ENCODE peak calls at places on chromosomes 6 and 20, in eight cellular contexts. S is lower lobe of right lung, N is fibroblast of lung, L is stomach, V is aorta, O is psoas muscle, H is heart right ventricle, D is uterus. G is an unnamed sample.

GRCh38 chr6:84428300-84428907 is 201.0 kb upstream of the CEP162 start:
- DNase-seq in L (peak; percentile 38), H (no peak), D (peak; percentile 19), N (peak; percentile 71), V (peak; percentile 89), O (peak; percentile 58), S (peak; percentile 46), G (no peak)

GRCh38 chr6:130132286-130132701 is 90.5 kb downstream of the SAMD3 start:
- DNase-seq in D (no peak), S (no peak), V (no peak), O (no peak), H (no peak), L (no peak), N (no peak), G (peak; percentile 97)

GRCh38 chr20:41507851-41508250 is 110.3 kb downstream of the CHD6 start:
- DNase-seq in D (no peak), S (no peak), N (no peak), V (no peak), H (no peak), L (no peak), O (no peak), G (no peak)

GRCh38 chr20:46934746-46935283 is 40.2 kb downstream of the EYA2 start:
- DNase-seq in H (no peak), S (no peak), N (no peak), D (no peak), L (no peak), O (no peak), V (no peak), G (no peak)

GRCh38 chr6:152316024-152316423 is 321.1 kb downstream of the SYNE1 start:
- DNase-seq in V (no peak), O (peak; percentile 54), D (no peak), S (peak; percentile 52), L (no peak), N (peak; percentile 31), H (peak; percentile 61), G (no peak)

GRCh38 chr6:131443514-131443913 is 129.5 kb upstream of the ARG1 start:
- DNase-seq in L (no peak), O (no peak), S (no peak), H (no peak), V (no peak), N (no peak), D (no peak), G (peak; percentile 8)

GRCh38 chr6:89952361-89952680 is 58.1 kb downstream of the GJA10 start:
- DNase-seq in V (no peak), H (no peak), S (no peak), D (no peak), N (no peak), O (no peak), L (no peak), G (no peak)

GRCh38 chr20:63639093-63639860 is 12.4 kb upstream of the GMEB2 start:
- DNase-seq in L (peak; percentile 43), O (peak; percentile 67), N (no peak), H (peak; percentile 51), D (no peak), V (no peak), S (peak; percentile 65), G (peak; percentile 60)

GRCh38 chr6:7821426-7821825 is 89.2 kb downstream of the TXNDC5 start:
- DNase-seq in V (no peak), S (no peak), H (no peak), D (no peak), N (peak; percentile 3), L (no peak), O (no peak), G (no peak)

GRCh38 chr20:10707791-10708190 is 34.0 kb upstream of the JAG1 start:
- DNase-seq in V (no peak), D (no peak), L (no peak), S (no peak), H (no peak), O (no peak), N (no peak), G (no peak)

DNA sequence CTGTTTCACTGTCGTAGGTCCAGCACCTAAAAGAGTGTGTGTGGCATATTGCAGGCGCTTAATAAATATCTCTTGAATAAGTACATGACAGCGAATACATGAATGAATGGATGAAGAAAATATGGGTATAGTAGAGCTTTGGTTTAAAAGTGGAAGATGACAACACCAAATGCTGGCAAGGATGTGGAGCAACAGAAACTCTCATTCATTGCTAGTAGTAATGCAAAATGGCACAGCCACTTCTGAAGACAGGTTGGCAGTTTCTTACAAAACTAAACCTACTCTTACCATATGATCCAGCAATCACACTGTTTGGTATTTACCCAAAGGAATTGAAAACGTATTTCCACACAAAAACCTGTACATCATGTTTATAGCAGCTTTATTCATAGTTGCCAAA is 36.3 kb upstream of the ARFGEF2 start:
- DNase-seq in N (no peak), O (no peak), S (no peak), H (no peak), D (no peak), V (no peak), L (no peak), G (no peak)
- H3K36me3 ChIP-seq in N (no peaks in the 10 kb centered on the region), O (no peaks in the 10 kb centered on the region), S (no peaks in the 10 kb centered on the region), H (no peaks in the 10 kb centered on the region), D (no peaks in the 10 kb centered on the region), V (no peaks in the 10 kb centered on the region), L (no peaks in the 10 kb centered on the region), G (no peaks in the 10 kb centered on the region)

DNA sequence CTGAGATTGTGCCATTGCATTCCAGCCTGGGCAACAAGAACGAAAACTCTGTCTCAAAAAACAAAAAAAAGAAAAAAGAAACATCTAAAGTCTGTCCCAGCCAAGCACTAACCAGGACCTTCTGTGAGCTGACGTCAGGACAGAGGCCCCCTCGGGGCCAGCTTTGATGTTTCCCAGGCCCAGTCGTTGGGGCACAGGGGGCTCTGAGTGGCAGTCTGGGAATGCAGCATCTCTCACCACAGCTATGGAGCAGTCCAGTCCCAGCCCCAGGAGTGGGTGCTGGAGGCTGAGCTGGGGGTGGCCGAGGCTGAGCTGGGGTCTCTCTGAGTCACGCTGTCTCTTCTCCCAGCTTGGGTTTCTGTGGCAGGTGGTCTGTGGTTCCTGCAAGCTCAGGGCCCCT is 46.0 kb upstream of the SRF start:
- DNase-seq in L (no peak), O (no peak), D (peak; percentile 59), S (no peak), N (peak; percentile 49), H (no peak), V (peak; percentile 45), G (no peak)
- H3K27ac ChIP-seq in L (no peak overlapping the region), O (no peak overlapping the region), D (peak overlapping the region; percentile 86), S (no peak overlapping the region), N (no peak overlapping the region), H (no peak overlapping the region), V (no peak overlapping the region), G (no peak overlapping the region)

GRCh38 chr6:158312672-158313397 is 570 bp downstream of the TULP4 start:
- DNase-seq in S (no peak), L (no peak), H (no peak), O (no peak), D (no peak), V (no peak), N (no peak), G (no peak)

GRCh38 chr6:158312165-158312564 is at the start of gene TULP4:
- DNase-seq in N (no peak), D (no peak), O (no peak), L (no peak), S (no peak), V (no peak), H (no peak), G (no peak)

GRCh38 chr6:158313989-158314388 is 1.7 kb downstream of the TULP4 start:
- DNase-seq in S (peak; percentile 57), N (no peak), O (no peak), D (no peak), H (no peak), L (no peak), V (peak; percentile 62), G (no peak)

GRCh38 chr6:158311193-158311592 is 1.1 kb upstream of the TULP4 start:
- DNase-seq in V (peak; percentile 53), L (no peak), S (no peak), D (no peak), H (no peak), O (no peak), N (no peak), G (no peak)

DNA sequence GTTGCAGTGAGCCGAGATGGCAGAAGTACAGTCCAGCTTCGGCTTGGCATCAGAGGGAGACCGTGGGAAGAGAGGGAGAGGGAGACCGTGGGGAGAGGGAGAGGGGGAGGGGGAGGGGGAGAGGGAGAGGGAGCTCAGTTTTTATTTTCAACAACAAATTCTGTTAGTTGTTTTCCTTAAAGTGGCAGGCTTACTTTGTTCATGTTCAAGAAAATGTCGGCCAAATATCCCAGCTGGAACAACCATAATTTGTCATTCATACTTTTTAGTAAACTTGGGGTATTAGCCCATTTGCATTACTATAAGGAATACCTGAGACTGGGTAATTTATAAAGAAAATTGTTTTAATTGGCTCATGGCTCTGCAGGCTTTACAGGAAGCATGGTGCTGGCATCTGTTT is 2.5 kb upstream of the TULP4 start:
- DNase-seq in H (no peak), S (no peak), V (no peak), N (no peak), O (no peak), L (no peak), D (no peak), G (no peak)
- H3K36me3 ChIP-seq in H (no peaks in the 10 kb centered on the region), S (peaks cover 11% of the 10 kb centered on the region), V (no peaks in the 10 kb centered on the region), N (no peaks in the 10 kb centered on the region), O (peaks cover 26% of the 10 kb centered on the region), L (no peaks in the 10 kb centered on the region), D (no peaks in the 10 kb centered on the region), G (peaks cover 20% of the 10 kb centered on the region)

DNA sequence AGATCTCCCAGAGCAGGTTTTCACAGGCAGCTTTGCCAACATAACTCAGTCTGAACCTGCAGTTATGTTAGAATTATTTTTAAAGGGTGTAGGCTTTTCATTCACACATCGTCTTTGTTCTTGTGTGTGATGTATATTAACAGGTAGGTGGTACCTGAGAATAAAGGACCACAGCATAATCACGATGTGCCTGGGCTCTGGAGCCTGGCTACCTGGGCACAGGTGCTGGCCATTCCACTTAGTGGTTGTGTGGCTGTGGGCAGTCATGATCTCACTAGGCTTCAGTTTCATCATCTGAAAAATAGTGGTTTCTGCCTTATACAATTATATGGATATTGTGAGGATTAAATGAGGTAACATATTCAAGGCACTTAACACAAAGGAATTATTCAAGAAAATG is 6.4 kb downstream of the CD109 start:
- DNase-seq in N (no peak), L (no peak), H (no peak), O (no peak), S (no peak), D (no peak), V (no peak), G (no peak)
- H3K27ac ChIP-seq in N (no peak overlapping the region), L (no peak overlapping the region), H (no peak overlapping the region), O (no peak overlapping the region), S (no peak overlapping the region), D (peak overlapping the region; percentile 78), V (no peak overlapping the region), G (no peak overlapping the region)

DNA sequence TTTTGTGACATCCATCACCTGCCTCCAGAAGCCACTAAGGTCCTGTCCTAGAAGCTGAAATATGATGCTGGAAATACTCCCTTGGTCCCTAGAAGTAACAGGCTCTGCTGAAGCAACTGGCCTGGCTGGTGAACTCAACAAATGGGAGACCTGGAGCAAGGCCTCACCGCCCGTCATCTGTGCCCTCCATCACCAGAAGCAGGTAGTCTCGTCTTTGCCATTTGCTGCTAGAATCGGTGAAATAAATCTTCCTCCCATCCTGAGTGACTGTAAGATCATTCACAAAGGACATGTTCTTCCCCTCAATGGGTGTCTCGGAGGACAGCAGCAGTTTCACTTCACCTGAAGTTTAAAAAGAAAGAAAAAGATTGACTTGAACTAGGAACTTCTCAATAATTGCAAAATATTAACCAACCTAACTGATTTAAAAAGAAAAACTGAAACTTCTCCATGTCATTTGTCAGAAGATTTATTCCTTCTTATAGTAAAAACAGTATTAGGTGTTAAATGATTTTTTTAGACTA is 21.0 kb downstream of the CST7 start:
- DNase-seq in V (no peak), N (no peak), H (no peak), O (no peak), S (no peak), D (no peak), L (no peak), G (no peak)
- H3K36me3 ChIP-seq in V (peaks cover 13% of the 10 kb centered on the region), N (peaks cover 15% of the 10 kb centered on the region), H (peaks cover 19% of the 10 kb centered on the region), O (peaks cover 86% of the 10 kb centered on the region), S (peaks cover 88% of the 10 kb centered on the region), D (no peaks in the 10 kb centered on the region), L (peaks cover 76% of the 10 kb centered on the region), G (peaks cover 71% of the 10 kb centered on the region)

G was measured in CD4-positive, CD25-positive, alpha-beta regulatory T cell.